ENCODE peak calls at places on chromosome 22, in nine cellular contexts. K, Y, H, R, D, N, G, A and I are unnamed samples. For H3K4me1, the result is how much of the 10 kb centered on the place peaks cover.

GRCh38 chr22:25137577-25138525 is 61.8 kb upstream of the CRYBB3 start:
- DNase-seq in H (no peak), K (no peak), R (no peak), Y (no peak), A (no peak), N (no peak), D (peak), G (no peak), I (peak)

GRCh38 chr22:43812890-43813289 is 785 bp upstream of the EFCAB6 start:
- DNase-seq in A (no peak), G (no peak), Y (no peak), K (no peak), N (no peak), D (no peak), H (no peak), R (no peak), I (no peak)

GRCh38 chr22:25749420-25750169 is 7.6 kb downstream of the MYO18B start:
- DNase-seq in R (no peak), Y (no peak), D (peak), H (peak), K (no peak), N (no peak), G (no peak), A (no peak), I (no peak)

GRCh38 chr22:46068908-46069481 is 81.3 kb upstream of the PPARA start:
- DNase-seq in D (peak), R (peak), N (peak), Y (no peak), K (peak), A (no peak), G (peak), H (peak), I (no peak)

GRCh38 chr22:32985899-32986772 is 72.0 kb downstream of the SYN3 start:
- DNase-seq in H (peak), N (peak), K (no peak), Y (peak), D (peak), A (no peak), R (peak), G (no peak), I (peak)

GRCh38 chr22:48938741-48939140 is 888.9 kb downstream of the BRD1 start:
- DNase-seq in K (no peak), Y (no peak), A (no peak), N (no peak), G (no peak), R (no peak), H (no peak), D (no peak), I (no peak)

GRCh38 chr22:19620742-19621371 is 93.4 kb upstream of the SEPTIN5 start:
- DNase-seq in Y (peak), H (no peak), R (no peak), N (no peak), G (peak), A (no peak), K (no peak), D (no peak), I (no peak)

GRCh38 chr22:46036558-46037408 is 59.8 kb upstream of the WNT7B start:
- DNase-seq in Y (peak), H (peak), R (peak), D (peak), G (peak), N (no peak), A (peak), K (no peak), I (no peak)

GRCh38 chr22:35600466-35600865 is 16.7 kb downstream of the MB start:
- DNase-seq in K (no peak), Y (no peak), D (peak), G (no peak), N (no peak), R (no peak), H (no peak), A (no peak), I (no peak)

GRCh38 chr22:36816635-36817428 is at the start of gene PVALB:
- DNase-seq in A (no peak), K (no peak), R (peak), Y (peak), G (no peak), H (peak), D (no peak), N (peak), I (no peak)

GRCh38 chr22:46457502-46458488 is 79.6 kb downstream of the CELSR1 start:
- DNase-seq in D (no peak), R (peak), Y (no peak), A (no peak), G (peak), N (peak), K (peak), H (peak), I (no peak)

GRCh38 chr22:36385491-36386350 is 2.0 kb downstream of the MYH9 start:
- DNase-seq in N (no peak), G (peak), D (peak), H (peak), R (peak), K (peak), A (peak), Y (no peak), I (peak)

GRCh38 chr22:36563001-36563400 is 34.0 kb upstream of the EIF3D start:
- DNase-seq in Y (no peak), K (no peak), N (no peak), A (no peak), D (no peak), H (no peak), R (no peak), G (no peak), I (no peak)

GRCh38 chr22:46957521-46957920 is 195.1 kb downstream of the TBC1D22A start:
- DNase-seq in D (no peak), Y (no peak), G (peak), R (no peak), H (no peak), A (no peak), K (no peak), N (no peak), I (no peak)

GRCh38 chr22:26289486-26290250 is 120.4 kb downstream of the SEZ6L start:
- DNase-seq in A (no peak), G (no peak), R (no peak), N (no peak), H (no peak), Y (no peak), K (no peak), D (no peak), I (no peak)

GRCh38 chr22:20035375-20036084 is 14.6 kb downstream of the TANGO2 start:
- DNase-seq in N (no peak), Y (no peak), H (no peak), G (no peak), D (no peak), R (no peak), K (no peak), A (no peak), I (no peak)

GRCh38 chr22:37639070-37639760 is at the start of gene SH3BP1:
- DNase-seq in Y (peak), H (peak), G (peak), D (no peak), R (peak), N (no peak), K (peak), A (peak), I (peak)

GRCh38 chr22:37735054-37735453 is 38.2 kb downstream of the TRIOBP start:
- DNase-seq in N (no peak), R (no peak), G (no peak), A (peak), D (peak), K (no peak), H (no peak), Y (no peak), I (no peak)

GRCh38 chr22:26169312-26170111 is at the start of gene SEZ6L:
- DNase-seq in Y (peak), K (peak), R (no peak), G (no peak), D (no peak), A (no peak), H (peak), N (no peak), I (no peak)

GRCh38 chr22:44707178-44707577 is 5.2 kb downstream of the PRR5 start:
- DNase-seq in H (no peak), N (no peak), R (no peak), G (no peak), A (peak), Y (no peak), K (no peak), D (no peak), I (no peak)

GRCh38 chr22:37627545-37627944 is 11.9 kb upstream of the SH3BP1 start:
- DNase-seq in K (peak), D (no peak), R (no peak), Y (no peak), H (no peak), N (no peak), G (no peak), A (peak), I (no peak)

GRCh38 chr22:49961601-49962011 is 1.0 kb downstream of the PIM3 start:
- DNase-seq in D (no peak), K (peak), N (no peak), H (no peak), R (no peak), A (no peak), Y (no peak), G (peak), I (no peak)

GRCh38 chr22:26781591-26781990 is 124.2 kb downstream of the MIAT start:
- DNase-seq in R (no peak), A (no peak), D (no peak), K (no peak), Y (no peak), G (no peak), H (no peak), N (no peak), I (no peak)

GRCh38 chr22:32448980-32449379 is 15.3 kb downstream of the BPIFC start:
- DNase-seq in H (no peak), A (no peak), G (no peak), R (peak), K (no peak), Y (no peak), N (no peak), D (no peak), I (no peak)

GRCh38 chr22:46078241-46079092 is 71.9 kb upstream of the PPARA start:
- DNase-seq in Y (peak), H (peak), D (peak), G (peak), N (no peak), K (peak), R (peak), A (no peak), I (no peak)

GRCh38 chr22:46425011-46425410 is 89.5 kb downstream of the TRMU start:
- DNase-seq in K (no peak), H (peak), R (peak), G (no peak), A (no peak), Y (no peak), D (no peak), N (peak), I (no peak)

GRCh38 chr22:25892678-25893077 is 150.7 kb downstream of the MYO18B start:
- DNase-seq in D (no peak), R (no peak), Y (no peak), N (no peak), K (no peak), A (no peak), G (no peak), H (no peak), I (no peak)

GRCh38 chr22:31346733-31347250 is 646 bp upstream of the PATZ1 start:
- DNase-seq in H (peak), Y (peak), A (no peak), G (peak), D (no peak), K (peak), N (peak), R (peak), I (peak)

GRCh38 chr22:33321466-33321865 is 263.3 kb upstream of the SYN3 start:
- DNase-seq in G (no peak), N (no peak), K (no peak), A (no peak), D (no peak), H (no peak), R (no peak), Y (no peak), I (no peak)

GRCh38 chr22:36088292-36088691 is 59.7 kb upstream of the RBFOX2 start:
- DNase-seq in G (no peak), H (no peak), A (no peak), N (no peak), R (peak), D (no peak), K (no peak), Y (no peak), I (no peak)

GRCh38 chr22:46592390-46592872 is 27.8 kb upstream of the GRAMD4 start:
- DNase-seq in H (peak), N (peak), Y (peak), R (peak), G (peak), A (peak), K (peak), D (no peak), I (no peak)

GRCh38 chr22:37074537-37074936 is 23.0 kb downstream of the KCTD17 start:
- DNase-seq in D (no peak), R (no peak), N (no peak), H (no peak), A (no peak), Y (no peak), G (no peak), K (peak), I (no peak)

GRCh38 chr22:47046411-47047065 is 284.1 kb downstream of the TBC1D22A start:
- DNase-seq in D (no peak), K (peak), Y (no peak), R (no peak), G (peak), A (no peak), N (no peak), H (no peak), I (no peak)

GRCh38 chr22:49422668-49423067 is 405.0 kb downstream of the BRD1 start:
- DNase-seq in K (no peak), R (no peak), N (no peak), G (no peak), D (no peak), Y (no peak), A (no peak), H (no peak), I (no peak)

DNA sequence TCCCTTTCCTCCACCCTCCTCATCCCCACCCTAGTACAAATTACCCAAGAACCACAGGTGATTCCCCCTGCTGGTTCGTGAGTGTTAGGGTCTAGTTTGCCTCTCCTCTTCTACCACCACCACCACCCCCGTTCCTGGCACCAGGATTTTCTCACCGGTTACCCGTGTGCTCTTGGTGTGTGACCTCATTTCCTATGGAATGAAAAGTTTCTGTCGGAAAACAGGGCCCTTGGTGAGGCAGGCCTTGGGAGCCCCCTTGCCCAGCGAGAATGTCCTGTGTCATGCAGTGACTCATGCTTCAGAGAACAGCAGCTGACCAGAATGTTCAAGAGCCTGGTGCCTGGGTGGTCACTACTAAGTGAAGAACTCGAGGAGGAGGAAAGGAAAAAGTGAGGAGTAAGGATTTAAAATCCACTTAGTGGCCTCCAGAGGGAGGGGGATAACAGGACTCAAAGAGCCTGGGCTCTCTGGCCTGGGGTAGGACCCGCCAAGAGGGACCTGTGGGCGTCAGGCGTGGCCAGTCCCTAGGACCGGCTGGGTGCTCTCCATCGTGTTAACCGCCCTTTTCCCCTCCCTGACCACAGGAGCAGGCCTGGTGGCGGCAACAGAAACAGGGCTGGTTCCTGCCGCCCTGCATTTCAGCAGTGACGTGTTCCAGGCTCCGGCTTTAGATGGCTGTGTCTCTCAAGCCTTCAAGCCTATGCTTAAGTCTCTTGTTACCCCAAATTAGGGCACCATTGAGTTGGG is 30.2 kb downstream of the C22orf31 start:
- DNase-seq in G (peak), Y (peak), D (peak), A (no peak), N (peak), R (peak), H (peak), K (peak), I (no peak)
- H3K4me1 ChIP-seq in G (under half), Y (under half), D (under half), A (under half), N (under half), R (under half), H (under half), K (under half), I (under half)

GRCh38 chr22:38923463-38924196 is 33.8 kb upstream of the APOBEC3A start:
- DNase-seq in K (no peak), N (peak), G (peak), Y (peak), D (peak), R (peak), A (no peak), H (peak), I (peak)
- H3K4me3 ChIP-seq in K (no peak), N (peak), G (peak), Y (peak), D (peak), R (peak), A (no peak), H (no peak), I (peak)

GRCh38 chr22:23565288-23565941 is 14.7 kb downstream of the IGLL1 start:
- DNase-seq in N (no peak), D (no peak), R (no peak), H (no peak), Y (no peak), A (no peak), G (peak), K (no peak), I (peak)
- H3K4me1 ChIP-seq in N (under half), D (under half), R (under half), H (under half), Y (under half), A (under half), G (under half), K (under half), I (under half)

GRCh38 chr22:30324008-30324730 is 2.6 kb downstream of the TBC1D10A start:
- DNase-seq in K (no peak), A (peak), H (peak), G (no peak), N (peak), Y (no peak), R (no peak), D (no peak), I (no peak)
- H3K4me3 ChIP-seq in K (peak), A (peak), H (peak), G (peak), N (no peak), Y (peak), R (no peak), D (peak), I (no peak)

GRCh38 chr22:41832553-41833368 is at the start of gene SREBF2:
- DNase-seq in H (peak), N (peak), Y (peak), D (peak), R (peak), G (peak), A (peak), K (peak), I (peak)
- H3K4me1 ChIP-seq in H (under half), N (under half), Y (under half), D (under half), R (under half), G (under half), A (under half), K (under half), I (under half)

DNA sequence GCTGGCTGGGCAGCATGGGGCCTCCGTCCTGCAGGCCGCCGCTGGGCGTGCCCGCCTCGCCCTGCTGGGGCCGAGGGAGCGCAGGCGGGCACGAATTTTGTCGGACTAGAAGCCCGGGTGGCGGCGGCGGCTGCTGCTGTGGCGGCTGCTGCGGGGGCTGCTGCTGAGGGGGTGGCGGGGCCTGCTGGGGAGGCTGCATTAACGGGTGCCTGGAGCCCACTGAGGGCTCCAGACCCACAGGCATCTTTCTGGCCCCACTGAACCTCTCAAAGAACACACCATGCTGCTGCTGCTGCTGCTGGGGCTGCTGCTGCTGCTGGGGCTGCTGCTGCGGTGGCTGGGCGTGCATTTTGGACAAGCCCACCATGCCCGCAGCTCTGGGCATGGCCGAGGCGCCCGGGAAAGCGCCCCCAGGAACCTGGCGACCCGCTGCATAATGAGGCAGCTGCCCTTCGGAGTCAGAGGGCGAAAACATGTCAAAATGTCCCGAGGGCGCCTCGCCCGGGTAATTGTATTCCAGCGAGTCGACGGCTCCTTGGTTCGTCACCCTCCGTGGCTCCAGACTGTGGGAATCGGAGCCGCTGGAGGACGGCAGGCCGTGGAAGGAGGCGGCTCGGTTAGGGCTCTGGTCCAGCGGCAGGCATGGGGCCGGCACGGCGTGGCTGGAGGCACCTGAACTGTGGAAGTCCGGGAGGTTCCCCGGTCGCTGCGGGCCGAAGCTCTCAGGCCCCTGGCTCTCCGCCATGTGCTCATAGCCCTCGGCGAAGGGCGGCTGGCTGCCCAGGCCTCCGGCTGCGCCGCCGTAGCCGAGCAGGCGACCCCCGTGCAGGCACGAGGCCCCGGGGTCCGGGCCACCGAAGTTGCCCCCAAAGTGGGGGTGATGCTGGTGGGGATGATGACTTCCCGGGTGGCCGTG is 2.0 kb downstream of the MN1 start:
- DNase-seq in N (no peak), H (peak), G (peak), A (no peak), R (no peak), D (peak), Y (no peak), K (no peak), I (no peak)
- H3K4me3 ChIP-seq in N (peak), H (peak), G (peak), A (no peak), R (peak), D (peak), Y (peak), K (peak), I (peak)

GRCh38 chr22:28544431-28544868 is 135.2 kb downstream of the TTC28 start:
- DNase-seq in G (no peak), R (peak), D (no peak), K (no peak), H (peak), A (no peak), N (peak), Y (no peak), I (no peak)

GRCh38 chr22:28542980-28543621 is 136.5 kb downstream of the TTC28 start:
- DNase-seq in H (no peak), G (no peak), A (no peak), N (no peak), D (no peak), Y (no peak), R (no peak), K (no peak), I (no peak)

GRCh38 chr22:28547132-28547842 is 132.4 kb downstream of the TTC28 start:
- DNase-seq in G (no peak), A (no peak), N (peak), R (no peak), Y (no peak), H (peak), D (no peak), K (no peak), I (no peak)

GRCh38 chr22:28548411-28548810 is 131.2 kb downstream of the TTC28 start:
- DNase-seq in K (no peak), R (no peak), N (no peak), A (no peak), H (peak), D (no peak), G (no peak), Y (no peak), I (no peak)
- H3K4me1 ChIP-seq in K (under half), R (under half), N (under half), A (under half), H (under half), D (under half), G (under half), Y (under half), I (under half)

GRCh38 chr22:18114976-18115652 is 4.5 kb downstream of the TUBA8 start:
- DNase-seq in H (no peak), D (peak), G (no peak), Y (no peak), R (no peak), K (no peak), N (no peak), A (no peak), I (no peak)
- H3K4me3 ChIP-seq in H (no peak), D (no peak), G (no peak), Y (no peak), R (no peak), K (no peak), N (no peak), A (no peak), I (no peak)

GRCh38 chr22:30245181-30245984 is 1.2 kb downstream of the LIF start:
- DNase-seq in G (no peak), H (no peak), N (no peak), K (peak), A (no peak), R (peak), Y (no peak), D (no peak), I (peak)
- H3K4me1 ChIP-seq in G (under half), H (under half), N (half or more), K (under half), A (under half), R (half or more), Y (under half), D (under half), I (under half)